ENCODE peak calls at places on chromosome 7, in four cellular contexts. C is body of pancreas; F is T-helper 22 cell; E is stimulated activated CD4-positive, alpha-beta T cell treated with anti-CD3 and anti-CD28 coated beads, Interleukin-2, amount 100 ng/mL, for 24 hours. S is an unnamed sample.

GRCh38 chr7:29479606-29480200 is 83.9 kb upstream of the PRR15 start:
- DNase-seq in F (no peak), E (no peak), C (no peak), S (no peak)

GRCh38 chr7:111513566-111513965 is 48.7 kb downstream of the IMMP2L start:
- DNase-seq in E (no peak), F (no peak), C (no peak), S (no peak)

GRCh38 chr7:145224775-145225174 is 388.9 kb upstream of the TPK1 start:
- DNase-seq in C (no peak), E (no peak), F (no peak), S (no peak)

GRCh38 chr7:90568213-90568612 is 27.9 kb upstream of the CDK14 start:
- DNase-seq in E (no peak), F (no peak), C (no peak), S (no peak)

GRCh38 chr7:90629306-90629918 is 33.3 kb downstream of the CDK14 start:
- DNase-seq in C (no peak), F (no peak), E (no peak), S (no peak)

GRCh38 chr7:54978364-54979116 is 40.3 kb upstream of the EGFR start:
- DNase-seq in E (no peak), C (no peak), F (no peak), S (no peak)

GRCh38 chr7:115471891-115472290 is 550.0 kb downstream of the MDFIC start:
- DNase-seq in E (no peak), F (no peak), C (no peak), S (no peak)

GRCh38 chr7:9870674-9871073 is 1103.0 kb upstream of the PHF14 start:
- DNase-seq in C (no peak), E (no peak), F (no peak), S (no peak)